ENCODE peak calls at places on chromosomes 13 and 19, in nine cellular contexts. V, N, F, K, X, B, Y, O and M are unnamed samples.

GRCh38 chr19:12112701-12113100 is 27.4 kb downstream of the ZNF20 start:
- DNase-seq in X (no peak), N (no peak), K (no peak), F (no peak), B (no peak), O (no peak), Y (no peak), V (no peak), M (no peak)

GRCh38 chr19:10193666-10194499 is 870 bp downstream of the DNMT1 start:
- DNase-seq in K (no peak), Y (peak), F (peak), B (no peak), N (peak), O (no peak), V (no peak), X (peak), M (peak)

GRCh38 chr13:109818891-109819290 is 32.5 kb upstream of the IRS2 start:
- DNase-seq in V (no peak), Y (peak), O (no peak), B (no peak), X (peak), F (no peak), K (no peak), N (no peak), M (no peak)

GRCh38 chr19:58374200-58374599 is 6.6 kb downstream of the ZNF837 start:
- DNase-seq in N (no peak), B (no peak), F (no peak), Y (peak), X (no peak), K (no peak), V (no peak), O (no peak), M (no peak)

GRCh38 chr13:24747248-24748151 is 16.5 kb upstream of the RNF17 start:
- DNase-seq in O (no peak), X (peak), F (peak), V (no peak), B (no peak), K (no peak), Y (no peak), N (peak), M (no peak)

GRCh38 chr13:80131204-80131603 is 209.7 kb downstream of the SPRY2 start:
- DNase-seq in Y (peak), K (no peak), X (peak), V (no peak), F (peak), O (peak), B (no peak), N (peak), M (no peak)

GRCh38 chr19:58393725-58394033 is 1.8 kb upstream of the RNF225 start:
- DNase-seq in B (no peak), Y (no peak), V (no peak), N (no peak), X (no peak), O (no peak), F (no peak), K (no peak), M (no peak)

GRCh38 chr19:19866599-19867248 is 1.0 kb downstream of the ZNF253 start:
- DNase-seq in B (no peak), V (no peak), O (no peak), Y (peak), N (peak), K (peak), F (peak), X (no peak), M (no peak)

GRCh38 chr13:31050486-31051400 is 111.0 kb downstream of the HSPH1 start:
- DNase-seq in O (no peak), N (no peak), K (no peak), V (no peak), Y (peak), B (no peak), F (no peak), X (peak), M (no peak)

GRCh38 chr13:40059540-40060232 is 404.2 kb downstream of the COG6 start:
- DNase-seq in F (no peak), V (no peak), K (no peak), N (peak), Y (peak), X (no peak), O (no peak), B (no peak), M (no peak)

DNA sequence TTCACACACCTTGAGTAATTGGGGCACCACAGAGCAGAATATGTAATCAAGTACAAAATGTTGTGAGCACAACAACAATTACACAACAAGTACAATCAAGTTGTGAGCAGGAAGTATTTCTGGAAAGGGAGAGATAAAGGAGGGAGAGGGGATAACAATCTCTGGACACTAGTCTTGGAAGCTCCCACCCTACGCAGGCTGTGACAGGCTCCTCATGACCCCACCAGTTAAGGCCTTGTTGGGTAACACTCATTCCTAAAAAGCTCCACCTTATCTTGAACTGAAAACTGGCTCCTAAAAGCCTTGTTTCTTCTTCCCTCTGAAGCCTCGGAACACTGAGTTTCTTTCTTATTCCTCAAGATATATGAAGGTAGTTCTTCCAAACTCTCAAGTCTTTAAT is 806.0 kb downstream of the UQCRFS1 start:
- DNase-seq in N (no peak), B (no peak), X (no peak), F (no peak), K (no peak), V (no peak), O (no peak), Y (no peak), M (no peak)
- TF ChIP-seq CTCF in N (no peak), B (no peak), X (no peak), F (no peak), K (no peak), V (no peak), O (no peak), Y (no peak), M (no peak)

GRCh38 chr13:46126552-46127171 is 21.8 kb upstream of the CPB2 start:
- DNase-seq in F (peak), O (peak), Y (peak), K (peak), N (peak), B (peak), V (peak), X (peak), M (no peak)
- TF ChIP-seq CTCF in F (peak), O (peak), Y (peak), K (no peak), N (peak), B (peak), V (peak), X (peak), M (peak)

DNA sequence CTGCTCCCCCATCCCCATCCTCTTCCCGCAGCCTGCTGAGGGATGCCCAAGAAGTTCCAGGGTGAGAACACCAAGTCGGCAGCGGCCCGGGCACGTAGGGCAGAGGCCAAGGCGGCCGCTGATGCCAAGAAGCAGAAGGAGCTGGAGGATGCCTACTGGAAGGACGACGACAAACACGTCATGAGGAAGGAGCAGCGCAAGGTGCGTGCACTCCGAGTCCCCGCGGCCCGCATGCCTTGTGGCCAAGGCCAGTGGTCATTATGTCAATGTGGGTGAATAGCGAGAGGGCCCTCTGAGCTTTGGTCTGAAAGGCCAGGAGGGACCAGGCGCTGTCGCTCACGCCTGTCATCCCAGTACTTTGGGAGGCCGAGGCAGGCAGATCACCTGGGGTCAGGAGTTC is 3.6 kb downstream of the CCDC124 start:
- DNase-seq in N (no peak), V (no peak), F (no peak), K (no peak), X (no peak), O (no peak), B (no peak), Y (no peak), M (no peak)
- TF ChIP-seq CTCF in N (no peak), V (no peak), F (no peak), K (no peak), X (no peak), O (no peak), B (no peak), Y (no peak), M (no peak)

GRCh38 chr19:48830965-48831364 is 5.3 kb downstream of the HSD17B14 start:
- DNase-seq in O (no peak), X (no peak), N (no peak), Y (no peak), F (no peak), B (no peak), K (no peak), V (no peak), M (no peak)

GRCh38 chr19:48830088-48830487 is 6.2 kb downstream of the HSD17B14 start:
- DNase-seq in K (no peak), N (no peak), V (no peak), X (no peak), F (no peak), B (no peak), O (no peak), Y (no peak), M (no peak)

GRCh38 chr19:48822514-48822913 is 11.7 kb upstream of the BCAT2 start:
- DNase-seq in B (no peak), K (no peak), F (no peak), X (no peak), O (no peak), Y (no peak), N (no peak), V (no peak), M (no peak)

GRCh38 chr19:48821633-48822032 is 10.8 kb upstream of the BCAT2 start:
- DNase-seq in O (no peak), F (no peak), N (no peak), K (no peak), X (no peak), V (no peak), B (no peak), Y (no peak), M (no peak)

GRCh38 chr19:48826606-48827020 is 9.7 kb downstream of the HSD17B14 start:
- DNase-seq in O (peak), V (no peak), N (no peak), Y (no peak), K (no peak), F (peak), B (no peak), X (no peak), M (no peak)
- TF ChIP-seq CTCF in O (no peak), V (peak), N (no peak), Y (peak), K (no peak), F (peak), B (no peak), X (peak), M (peak)

GRCh38 chr19:18521692-18522123 is at the start of gene ELL:
- DNase-seq in O (no peak), V (no peak), F (no peak), B (no peak), K (no peak), X (no peak), N (no peak), Y (no peak), M (no peak)

GRCh38 chr19:18523841-18524240 is 2.0 kb upstream of the ELL start:
- DNase-seq in B (no peak), F (no peak), N (no peak), X (no peak), O (no peak), Y (no peak), K (no peak), V (no peak), M (no peak)

GRCh38 chr19:18519962-18520847 is 1.7 kb downstream of the ELL start:
- DNase-seq in B (no peak), N (peak), K (peak), Y (peak), V (no peak), X (peak), F (peak), O (peak), M (no peak)

GRCh38 chr19:18520848-18521691 is 800 bp downstream of the ELL start:
- DNase-seq in X (no peak), N (no peak), F (peak), O (peak), B (no peak), K (peak), V (no peak), Y (no peak), M (no peak)

DNA sequence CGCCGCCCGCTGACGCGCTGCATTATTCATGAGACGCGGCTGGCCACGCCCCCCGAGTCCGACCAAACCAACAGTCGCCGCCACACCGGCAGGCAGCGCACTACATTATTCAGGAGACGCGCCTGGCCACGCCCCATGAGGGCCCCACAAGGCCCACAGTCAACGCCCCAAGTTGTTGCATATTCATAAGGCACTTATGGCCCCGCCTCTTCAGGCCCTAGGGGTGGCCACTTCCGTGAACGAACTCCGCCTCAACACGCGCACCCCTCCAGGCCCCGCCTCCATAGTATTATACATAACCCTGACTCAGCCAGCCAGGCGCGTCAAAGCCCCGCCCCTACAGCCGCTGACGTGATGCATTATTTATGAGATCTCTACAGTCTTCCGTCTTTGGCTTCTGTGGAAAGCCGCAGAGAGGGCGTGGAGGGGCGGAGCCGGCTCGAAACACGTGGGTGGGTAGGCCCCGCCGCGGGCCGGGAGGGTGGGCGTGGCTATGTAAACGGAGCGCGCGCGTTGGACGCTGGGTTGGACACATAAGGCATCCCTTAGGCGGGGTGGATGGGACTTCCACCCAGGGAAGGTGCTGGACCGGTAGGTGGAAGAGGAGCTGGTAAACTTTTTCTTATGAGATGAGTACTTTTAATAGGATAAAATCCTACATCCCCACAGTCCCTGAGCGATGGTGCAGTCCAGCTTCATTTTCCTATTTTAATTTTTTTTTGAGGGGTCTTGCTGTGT is 423 bp upstream of the ELL start:
- DNase-seq in F (peak), V (peak), K (peak), N (peak), O (peak), B (peak), X (peak), Y (peak), M (peak)
- TF ChIP-seq CTCF in F (no peak), V (no peak), K (no peak), N (no peak), O (no peak), B (no peak), X (peak), Y (no peak), M (no peak)

GRCh38 chr13:114002771-114003321 is 29.0 kb upstream of the C13orf46 start:
- DNase-seq in X (no peak), O (no peak), Y (no peak), F (no peak), N (no peak), V (no peak), K (no peak), B (no peak), M (peak)
- TF ChIP-seq CTCF in X (no peak), O (no peak), Y (no peak), F (no peak), N (no peak), V (no peak), K (no peak), B (no peak), M (no peak)